ENCODE peak calls at places on chromosome 11, in ten cellular contexts. P is thoracic aorta; X is right cardiac atrium; M is IMR-90; I is GM23338; Z is CD4-positive, alpha-beta T cell; T is GM23248; H is spleen; V is psoas muscle; G is heart right ventricle. L is an unnamed sample. For H3K27me3, the result is how much of the 10 kb centered on the place peaks cover.

GRCh38 chr11:21928834-21929233 is 264.1 kb upstream of the ANO5 start:
- DNase-seq in H (no peak), P (no peak), I (no peak), Z (no peak), X (no peak), V (no peak), M (no peak), T (no peak), G (no peak), L (no peak)

GRCh38 chr11:95575517-95575916 is 214.1 kb downstream of the FAM76B start:
- DNase-seq in P (no peak), T (no peak), Z (no peak), G (no peak), I (no peak), H (no peak), X (no peak), V (no peak), M (no peak), L (no peak)

GRCh38 chr11:36775157-36775556 is 177.1 kb upstream of the RAG2 start:
- DNase-seq in G (no peak), P (no peak), H (no peak), V (no peak), I (no peak), M (no peak), T (peak), Z (no peak), X (no peak), L (no peak)

GRCh38 chr11:24239930-24240329 is 256.9 kb upstream of the LUZP2 start:
- DNase-seq in P (no peak), X (no peak), I (no peak), Z (no peak), V (no peak), T (no peak), G (no peak), M (no peak), H (no peak), L (no peak)

GRCh38 chr11:102109896-102110760 is at the start of gene YAP1:
- DNase-seq in G (peak), I (peak), X (peak), P (peak), V (peak), T (peak), Z (peak), H (peak), M (peak), L (peak)

GRCh38 chr11:24509114-24509513 is 12.3 kb downstream of the LUZP2 start:
- DNase-seq in X (no peak), M (peak), P (no peak), T (peak), H (no peak), I (no peak), V (no peak), Z (no peak), G (no peak), L (no peak)

GRCh38 chr11:8016396-8016949 is 29.3 kb downstream of the EIF3F start:
- DNase-seq in X (no peak), I (peak), Z (no peak), G (no peak), P (no peak), T (peak), H (no peak), M (no peak), V (no peak), L (no peak)

GRCh38 chr11:118000067-118000849 is 14.1 kb downstream of the IL10RA start:
- DNase-seq in X (no peak), V (no peak), P (no peak), T (no peak), G (no peak), Z (no peak), M (no peak), H (peak), I (no peak), L (no peak)

GRCh38 chr11:82398300-82398815 is 335.3 kb downstream of the FAM181B start:
- DNase-seq in T (no peak), X (no peak), M (no peak), P (no peak), H (no peak), V (no peak), I (no peak), Z (no peak), G (no peak), L (no peak)

GRCh38 chr11:132422725-132423124 is 1052.3 kb downstream of the NTM start:
- DNase-seq in Z (no peak), M (no peak), G (no peak), I (no peak), T (no peak), V (no peak), X (no peak), H (no peak), P (no peak), L (no peak)

GRCh38 chr11:78138694-78139421 is 568 bp downstream of the ALG8 start:
- DNase-seq in P (no peak), Z (peak), M (peak), H (no peak), I (peak), G (no peak), T (peak), X (no peak), V (no peak), L (no peak)

GRCh38 chr11:11960687-11961086 is 47.7 kb downstream of the DKK3 start:
- DNase-seq in G (no peak), V (no peak), I (no peak), X (no peak), M (no peak), P (no peak), Z (no peak), H (no peak), T (no peak), L (no peak)

GRCh38 chr11:16070573-16070972 is 285.8 kb downstream of the SOX6 start:
- DNase-seq in G (no peak), T (no peak), P (no peak), V (no peak), M (no peak), H (no peak), Z (no peak), I (peak), X (no peak), L (no peak)

GRCh38 chr11:61955031-61955415 is 4.9 kb downstream of the BEST1 start:
- DNase-seq in T (peak), X (peak), H (peak), G (peak), V (peak), I (peak), M (peak), Z (no peak), P (no peak), L (peak)

GRCh38 chr11:125990244-125990643 is 44.4 kb downstream of the VSIG10L2 start:
- DNase-seq in H (no peak), I (no peak), G (no peak), V (no peak), M (peak), T (peak), X (no peak), Z (no peak), P (no peak), L (peak)

GRCh38 chr11:9057032-9057431 is 34.4 kb downstream of the SCUBE2 start:
- DNase-seq in I (no peak), H (no peak), T (peak), X (no peak), G (no peak), P (no peak), Z (no peak), M (peak), V (no peak), L (no peak)

GRCh38 chr11:5007561-5007960 is 12.9 kb downstream of the OR51L1 start:
- DNase-seq in I (peak), M (no peak), P (no peak), T (peak), H (no peak), X (no peak), G (no peak), Z (no peak), V (no peak), L (no peak)

GRCh38 chr11:117187799-117188481 is 9.4 kb downstream of the SIDT2 start:
- DNase-seq in M (no peak), V (peak), T (no peak), I (no peak), G (no peak), X (peak), P (no peak), H (no peak), Z (no peak), L (no peak)

GRCh38 chr11:117182551-117182935 is 4.0 kb downstream of the SIDT2 start:
- DNase-seq in Z (no peak), G (no peak), X (peak), H (no peak), I (no peak), T (no peak), M (no peak), V (peak), P (no peak), L (no peak)

GRCh38 chr11:47216141-47216798 is 1.5 kb downstream of the DDB2 start:
- DNase-seq in G (peak), X (peak), V (no peak), H (no peak), M (peak), Z (peak), T (peak), I (no peak), P (peak), L (peak)

GRCh38 chr11:1546536-1547466 is 25.3 kb downstream of the DUSP8 start:
- DNase-seq in Z (no peak), M (peak), H (no peak), I (peak), V (peak), G (peak), X (peak), T (peak), P (no peak), L (no peak)
- H3K27me3 ChIP-seq in Z (under half), M (half or more), H (half or more), I (half or more), V (under half), G (under half), X (under half), T (under half), P (under half), L (under half)

GRCh38 chr11:128690746-128691091 is 3.2 kb upstream of the FLI1 start:
- DNase-seq in T (peak), Z (no peak), G (peak), H (peak), V (no peak), M (no peak), I (peak), P (no peak), X (peak), L (no peak)
- H3K27me3 ChIP-seq in T (under half), Z (under half), G (half or more), H (under half), V (under half), M (half or more), I (half or more), P (under half), X (under half), L (under half)

GRCh38 chr11:123197711-123198110 is 2.7 kb upstream of the CLMP start:
- DNase-seq in X (no peak), T (peak), M (peak), V (no peak), H (no peak), Z (no peak), I (no peak), G (no peak), P (no peak), L (no peak)

GRCh38 chr11:123193742-123194141 is 1.3 kb downstream of the CLMP start:
- DNase-seq in M (no peak), H (no peak), P (no peak), X (no peak), I (no peak), Z (no peak), T (peak), G (no peak), V (no peak), L (no peak)

GRCh38 chr11:123194308-123195181 is 503 bp downstream of the CLMP start:
- DNase-seq in X (peak), G (no peak), M (peak), P (no peak), Z (no peak), V (peak), H (no peak), I (peak), T (peak), L (no peak)

GRCh38 chr11:123195182-123196059 is at the start of gene CLMP:
- DNase-seq in V (peak), G (peak), X (peak), P (no peak), T (peak), Z (no peak), M (peak), H (no peak), I (peak), L (peak)

GRCh38 chr11:123196060-123196714 is 1.1 kb upstream of the CLMP start:
- DNase-seq in I (peak), Z (no peak), V (no peak), T (no peak), G (no peak), X (no peak), P (no peak), M (no peak), H (no peak), L (no peak)
- H3K27me3 ChIP-seq in I (under half), Z (half or more), V (under half), T (under half), G (half or more), X (under half), P (under half), M (under half), H (half or more), L (under half)

GRCh38 chr11:1403721-1404460 is 14.2 kb downstream of the BRSK2 start:
- DNase-seq in H (no peak), M (no peak), Z (no peak), G (peak), P (no peak), X (peak), I (no peak), T (no peak), V (no peak), L (no peak)

GRCh38 chr11:1402776-1403620 is 13.3 kb downstream of the BRSK2 start:
- DNase-seq in T (no peak), G (peak), P (no peak), H (no peak), M (no peak), I (no peak), X (peak), Z (no peak), V (peak), L (no peak)

GRCh38 chr11:1406571-1407485 is 17.1 kb downstream of the BRSK2 start:
- DNase-seq in V (no peak), M (no peak), Z (no peak), T (no peak), I (no peak), X (peak), P (no peak), G (no peak), H (no peak), L (no peak)

GRCh38 chr11:1405186-1406020 is 15.7 kb downstream of the BRSK2 start:
- DNase-seq in V (no peak), G (no peak), H (no peak), M (no peak), Z (no peak), I (no peak), P (no peak), X (peak), T (no peak), L (no peak)

GRCh38 chr11:1404461-1405185 is 14.9 kb downstream of the BRSK2 start:
- DNase-seq in H (no peak), M (no peak), G (no peak), V (peak), X (peak), T (no peak), I (no peak), Z (no peak), P (no peak), L (no peak)
- H3K27me3 ChIP-seq in H (under half), M (under half), G (under half), V (under half), X (under half), T (under half), I (under half), Z (under half), P (under half), L (under half)

GRCh38 chr11:69836401-69836800 is 17.2 kb upstream of the FGF3 start:
- DNase-seq in G (no peak), T (no peak), M (no peak), V (no peak), X (no peak), H (peak), P (no peak), I (no peak), Z (no peak), L (no peak)
- H3K27me3 ChIP-seq in G (half or more), T (under half), M (half or more), V (under half), X (under half), H (half or more), P (under half), I (under half), Z (under half), L (under half)

L was measured in lung.